ENCODE peak calls at places on chromosomes 1 and 21, in four cellular contexts. E is GM12891, W is SK-N-SH, M is H1. U is an unnamed sample.

GRCh38 chr21:26148071-26148470 is 22.5 kb downstream of the APP start:
- DNase-seq in W (no peak), E (no peak), M (no peak), U (no peak)

GRCh38 chr1:111704776-111705175 is 34.4 kb downstream of the INKA2 start:
- DNase-seq in W (no peak), E (no peak), M (no peak), U (no peak)

GRCh38 chr1:162973381-162973795 is 95.8 kb upstream of the RGS4 start:
- DNase-seq in E (no peak), M (no peak), W (no peak), U (no peak)

GRCh38 chr1:76351655-76352054 is 277.1 kb downstream of the ST6GALNAC3 start:
- DNase-seq in M (no peak), E (no peak), W (no peak), U (no peak)

GRCh38 chr1:153801786-153802697 is 26.8 kb downstream of the SLC27A3 start:
- DNase-seq in W (no peak), E (no peak), M (no peak), U (no peak)

GRCh38 chr1:65149391-65149729 is 1.4 kb downstream of the AK4 start:
- DNase-seq in M (no peak), E (no peak), W (no peak), U (no peak)

GRCh38 chr21:36461918-36462486 is 17.9 kb downstream of the CLDN14 start:
- DNase-seq in M (no peak), W (no peak), E (no peak), U (no peak)

GRCh38 chr1:214475331-214475730 is 76.1 kb downstream of the PTPN14 start:
- DNase-seq in W (no peak), E (no peak), M (no peak), U (no peak)

GRCh38 chr1:16146888-16147614 is 8.8 kb downstream of the EPHA2 start:
- DNase-seq in M (no peak), W (no peak), E (no peak), U (no peak)

GRCh38 chr21:38256599-38257302 is at the start of gene KCNJ15:
- DNase-seq in E (no peak), W (no peak), M (no peak), U (no peak)

GRCh38 chr1:160883586-160883985 is 1.4 kb downstream of the ITLN1 start:
- DNase-seq in E (no peak), M (no peak), W (no peak), U (no peak)

GRCh38 chr1:46183119-46183842 is 7.0 kb upstream of the P3R3URF start:
- DNase-seq in M (no peak), E (no peak), W (no peak), U (no peak)

GRCh38 chr1:94121411-94121821 is 468 bp upstream of the ABCA4 start:
- DNase-seq in E (no peak), W (no peak), M (no peak), U (no peak)

GRCh38 chr1:89724369-89725015 is 91.6 kb downstream of the LRRC8C start:
- DNase-seq in W (no peak), M (no peak), E (no peak), U (no peak)

GRCh38 chr1:84889437-84889836 is 3.6 kb downstream of the LPAR3 start:
- DNase-seq in M (no peak), E (no peak), W (no peak), U (no peak)

GRCh38 chr1:228082975-228083870 is 715 bp downstream of the ARF1 start:
- DNase-seq in M (no peak), E (no peak), W (peak), U (peak)
- TF ChIP-seq POLR2AphosphoS5 in M (no peak), E (no peak), W (no peak), U (no peak)

GRCh38 chr1:60078182-60078581 is 4.6 kb upstream of the C1orf87 start:
- DNase-seq in E (no peak), M (no peak), W (no peak), U (no peak)

GRCh38 chr1:60068393-60069045 is 5.1 kb downstream of the C1orf87 start:
- DNase-seq in M (no peak), E (no peak), W (peak), U (no peak)

GRCh38 chr1:60069691-60070090 is 3.9 kb downstream of the C1orf87 start:
- DNase-seq in E (no peak), W (peak), M (no peak), U (no peak)

DNA sequence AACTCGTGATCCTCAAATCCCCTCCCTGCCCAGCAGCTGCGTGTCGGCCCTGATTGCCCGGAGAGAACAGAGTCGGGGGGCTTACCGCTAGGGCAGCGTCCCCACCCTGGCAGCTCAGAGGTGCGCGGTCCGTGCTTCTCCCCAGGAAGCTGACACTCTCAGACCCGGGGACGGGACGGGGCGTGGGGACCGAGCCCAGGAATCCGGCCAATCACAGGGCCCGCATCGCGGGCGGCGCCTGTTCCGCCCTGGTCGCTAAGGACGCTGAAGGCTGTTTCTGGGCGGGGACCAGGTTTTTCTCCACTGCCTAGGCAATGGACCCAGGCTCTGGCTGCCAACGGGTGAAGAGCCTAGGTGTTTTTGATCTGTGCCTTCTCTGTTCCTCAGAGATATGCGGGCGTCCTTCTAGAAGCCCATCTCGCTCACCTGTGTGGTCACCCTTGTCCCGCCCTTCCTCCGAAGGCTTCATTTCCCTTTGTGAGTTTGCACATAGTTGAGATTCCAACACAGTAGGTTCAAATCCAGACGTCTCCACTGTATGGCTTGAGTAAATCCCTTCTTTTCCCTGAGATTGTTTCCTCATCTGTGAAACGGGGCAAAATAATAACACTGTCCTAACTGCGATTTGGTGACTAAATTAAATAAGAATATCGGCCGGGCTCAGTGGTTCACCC is at the start of gene C1orf87:
- DNase-seq in W (no peak), E (no peak), M (peak), U (no peak)
- TF ChIP-seq TAF1 in W (no peak), E (no peak), M (peak), U (no peak)

GRCh38 chr1:2087766-2088165 is 37.6 kb downstream of the PRKCZ start:
- DNase-seq in E (no peak), W (no peak), M (no peak), U (no peak)
- TF ChIP-seq POLR2AphosphoS5 in E (no peak), W (no peak), M (no peak), U (no peak)

GRCh38 chr1:171742577-171742922 is 685 bp upstream of the VAMP4 start:
- DNase-seq in M (no peak), E (no peak), W (peak), U (no peak)
- TF ChIP-seq TAF1 in M (no peak), E (no peak), W (peak), U (no peak)

DNA sequence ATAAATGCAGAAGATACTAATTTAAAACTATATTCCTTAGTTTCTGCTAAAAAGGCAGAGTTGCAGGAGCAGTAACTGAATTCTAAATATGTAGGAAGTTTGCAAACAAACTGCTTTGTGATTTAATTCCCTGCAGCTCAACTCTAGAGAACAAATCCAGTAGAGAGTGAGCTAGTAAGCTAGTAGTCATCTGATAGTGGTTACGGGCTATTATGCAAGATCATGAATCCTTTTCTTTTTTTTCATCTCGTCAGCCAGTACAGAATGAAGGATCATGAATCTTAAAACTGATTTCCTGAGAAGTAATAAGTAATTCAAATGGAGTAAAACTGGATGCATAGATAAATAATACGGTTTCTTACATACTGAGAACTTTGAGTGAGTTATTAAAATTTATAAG is 3.3 kb downstream of the DPH5 start:
- DNase-seq in E (no peak), W (no peak), M (no peak), U (no peak)
- TF ChIP-seq POLR2AphosphoS5 in E (no peak), W (no peak), M (no peak), U (no peak)

GRCh38 chr1:39757501-39757900 is 13.6 kb downstream of the OXCT2 start:
- DNase-seq in M (no peak), W (no peak), E (no peak), U (no peak)

GRCh38 chr1:39758556-39759435 is 12.4 kb downstream of the OXCT2 start:
- DNase-seq in E (no peak), M (no peak), W (no peak), U (no peak)

GRCh38 chr1:39761016-39761415 is 10.1 kb downstream of the OXCT2 start:
- DNase-seq in E (no peak), M (no peak), W (no peak), U (no peak)

GRCh38 chr1:39760074-39761008 is 10.8 kb downstream of the OXCT2 start:
- DNase-seq in M (no peak), W (no peak), E (no peak), U (no peak)

GRCh38 chr1:39759436-39759726 is 11.8 kb downstream of the OXCT2 start:
- DNase-seq in W (no peak), M (no peak), E (no peak), U (no peak)
- TF ChIP-seq TAF1 in W (no peak), M (no peak), E (no peak), U (no peak)

DNA sequence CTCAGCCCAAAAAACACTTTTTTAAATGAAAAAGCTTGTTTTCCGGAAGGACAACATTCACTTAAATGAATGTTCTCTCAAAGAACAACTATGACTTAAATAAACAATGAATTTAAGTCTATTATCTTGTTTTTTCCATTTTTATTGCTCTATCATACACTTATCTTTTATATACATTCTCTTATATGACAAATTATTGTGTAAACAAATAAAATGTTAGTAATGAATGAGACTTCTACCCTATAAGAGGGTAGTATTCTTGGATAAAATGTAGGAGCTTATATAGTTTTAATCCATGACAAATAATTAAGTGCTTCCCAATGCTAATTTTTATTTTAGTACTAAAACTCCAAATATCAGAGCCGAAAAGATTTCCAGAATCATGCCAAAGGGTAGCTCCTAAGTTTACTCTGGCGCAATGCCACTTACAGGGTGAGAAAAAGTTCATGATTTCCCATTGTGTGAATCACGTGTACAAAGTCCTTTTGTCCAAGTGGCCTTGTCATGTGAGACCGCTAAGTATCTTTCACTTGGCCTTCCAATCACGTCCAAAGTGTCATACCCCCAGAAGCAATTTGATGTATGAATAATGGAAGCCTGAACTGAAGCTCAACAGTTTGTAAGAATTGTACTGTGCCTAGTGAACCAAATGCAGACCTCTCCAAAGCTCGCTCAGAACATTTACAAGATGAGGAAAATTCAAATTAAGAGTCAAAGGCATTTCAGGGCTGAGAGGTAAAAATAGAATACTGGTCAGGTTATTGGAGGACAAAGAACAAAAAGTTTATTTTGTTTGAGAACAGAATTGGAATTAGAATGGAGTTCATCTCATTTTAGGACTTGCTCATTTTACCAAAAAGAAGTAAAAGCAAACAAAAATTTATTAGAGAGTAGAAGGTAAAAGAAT is 56.6 kb upstream of the C1orf21 start:
- DNase-seq in M (no peak), W (no peak), E (no peak), U (no peak)
- TF ChIP-seq POLR2AphosphoS5 in M (no peak), W (no peak), E (no peak), U (no peak)

GRCh38 chr21:45154511-45155508 is 80.4 kb downstream of the ADARB1 start:
- DNase-seq in E (no peak), M (peak), W (peak), U (no peak)
- TF ChIP-seq TAF1 in E (no peak), M (no peak), W (no peak), U (no peak)

DNA sequence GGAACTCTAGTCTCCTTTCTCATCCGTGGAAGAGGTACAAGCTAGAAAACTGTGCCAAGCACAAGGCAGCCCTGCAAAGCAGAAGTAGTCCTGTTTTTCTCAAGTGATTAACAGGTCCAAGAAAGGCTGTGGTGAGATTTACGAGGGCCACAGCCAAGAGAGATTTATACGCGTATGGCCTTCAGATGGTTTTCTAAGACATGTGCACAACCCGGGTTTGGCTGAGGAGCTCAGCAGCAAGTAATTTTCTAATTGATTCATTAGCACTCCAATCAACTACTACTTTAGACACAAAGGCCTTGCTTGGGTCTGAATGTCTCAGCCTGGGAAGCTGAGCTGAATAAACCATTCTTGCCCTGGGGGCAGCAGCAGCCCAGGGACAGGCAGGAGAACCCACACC is 55.8 kb downstream of the SSBP3 start:
- DNase-seq in W (no peak), M (no peak), E (no peak), U (no peak)
- TF ChIP-seq POLR2AphosphoS5 in W (no peak), M (no peak), E (no peak), U (no peak)

U was measured in GM12892.